ENCODE peak calls at places on chromosome X, in seven cellular contexts. One of them, this sample, is unnamed.

GRCh38 chrX:49199906-49200771 is at the start of gene SYP:
- DNase-seq in adrenal gland: peak
- DNase-seq in kidney: peak
- DNase-seq in heart right ventricle: peak
- DNase-seq in PC-3: peak
- DNase-seq in CD4-positive, alpha-beta memory T cell: peak
- DNase-seq in GM23248: peak
- DNase-seq in this sample: peak

GRCh38 chrX:56804867-56805266 is 75.8 kb downstream of the NBDY start:
- DNase-seq in adrenal gland: no peak
- DNase-seq in kidney: no peak
- DNase-seq in heart right ventricle: no peak
- DNase-seq in PC-3: no peak
- DNase-seq in CD4-positive, alpha-beta memory T cell: no peak
- DNase-seq in GM23248: no peak
- DNase-seq in this sample: no peak

GRCh38 chrX:85859426-85859825 is 187.9 kb downstream of the CHM start:
- DNase-seq in adrenal gland: no peak
- DNase-seq in kidney: no peak
- DNase-seq in heart right ventricle: no peak
- DNase-seq in PC-3: peak
- DNase-seq in CD4-positive, alpha-beta memory T cell: no peak
- DNase-seq in GM23248: no peak
- DNase-seq in this sample: no peak

GRCh38 chrX:116009871-116010710 is 160.5 kb upstream of the AGTR2 start:
- DNase-seq in adrenal gland: no peak
- DNase-seq in kidney: no peak
- DNase-seq in heart right ventricle: peak
- DNase-seq in PC-3: no peak
- DNase-seq in CD4-positive, alpha-beta memory T cell: no peak
- DNase-seq in GM23248: no peak
- DNase-seq in this sample: peak

GRCh38 chrX:111100191-111100590 is 4.2 kb downstream of the PAK3 start:
- DNase-seq in adrenal gland: no peak
- DNase-seq in kidney: no peak
- DNase-seq in heart right ventricle: no peak
- DNase-seq in PC-3: peak
- DNase-seq in CD4-positive, alpha-beta memory T cell: peak
- DNase-seq in GM23248: peak
- DNase-seq in this sample: no peak

GRCh38 chrX:137052641-137053235 is 18.9 kb upstream of the GPR101 start:
- DNase-seq in adrenal gland: no peak
- DNase-seq in kidney: no peak
- DNase-seq in heart right ventricle: no peak
- DNase-seq in PC-3: peak
- DNase-seq in CD4-positive, alpha-beta memory T cell: peak
- DNase-seq in GM23248: peak
- DNase-seq in this sample: no peak

GRCh38 chrX:54157561-54157960 is 25.5 kb downstream of the FAM120C start:
- DNase-seq in adrenal gland: no peak
- DNase-seq in kidney: no peak
- DNase-seq in heart right ventricle: no peak
- DNase-seq in PC-3: peak
- DNase-seq in CD4-positive, alpha-beta memory T cell: no peak
- DNase-seq in GM23248: no peak
- DNase-seq in this sample: no peak

GRCh38 chrX:22135994-22136684 is 104.0 kb downstream of the PHEX start:
- DNase-seq in adrenal gland: peak
- DNase-seq in kidney: no peak
- DNase-seq in heart right ventricle: no peak
- DNase-seq in PC-3: peak
- DNase-seq in CD4-positive, alpha-beta memory T cell: peak
- DNase-seq in GM23248: peak
- DNase-seq in this sample: peak

GRCh38 chrX:33126469-33126868 is 84.9 kb downstream of the DMD start:
- DNase-seq in adrenal gland: no peak
- DNase-seq in kidney: no peak
- DNase-seq in heart right ventricle: no peak
- DNase-seq in PC-3: no peak
- DNase-seq in CD4-positive, alpha-beta memory T cell: no peak
- DNase-seq in GM23248: no peak
- DNase-seq in this sample: no peak

GRCh38 chrX:41133551-41133950 is 48.3 kb downstream of the USP9X start:
- DNase-seq in adrenal gland: no peak
- DNase-seq in kidney: no peak
- DNase-seq in heart right ventricle: no peak
- DNase-seq in PC-3: no peak
- DNase-seq in CD4-positive, alpha-beta memory T cell: no peak
- DNase-seq in GM23248: no peak
- DNase-seq in this sample: no peak

GRCh38 chrX:131727778-131728177 is 183.9 kb downstream of the OR13H1 start:
- DNase-seq in adrenal gland: no peak
- DNase-seq in kidney: no peak
- DNase-seq in heart right ventricle: no peak
- DNase-seq in PC-3: no peak
- DNase-seq in CD4-positive, alpha-beta memory T cell: no peak
- DNase-seq in GM23248: no peak
- DNase-seq in this sample: no peak

GRCh38 chrX:122094611-122095010 is 1047.2 kb downstream of the GLUD2 start:
- DNase-seq in adrenal gland: no peak
- DNase-seq in kidney: no peak
- DNase-seq in heart right ventricle: no peak
- DNase-seq in PC-3: peak
- DNase-seq in CD4-positive, alpha-beta memory T cell: no peak
- DNase-seq in GM23248: peak
- DNase-seq in this sample: no peak

GRCh38 chrX:15843960-15844359 is 10.7 kb downstream of the AP1S2 start:
- DNase-seq in adrenal gland: no peak
- DNase-seq in kidney: no peak
- DNase-seq in heart right ventricle: no peak
- DNase-seq in PC-3: no peak
- DNase-seq in CD4-positive, alpha-beta memory T cell: no peak
- DNase-seq in GM23248: no peak
- DNase-seq in this sample: no peak

GRCh38 chrX:135425566-135425965 is 3.8 kb downstream of the SMIM10L2A start:
- DNase-seq in adrenal gland: peak
- DNase-seq in kidney: peak
- DNase-seq in heart right ventricle: no peak
- DNase-seq in PC-3: no peak
- DNase-seq in CD4-positive, alpha-beta memory T cell: no peak
- DNase-seq in GM23248: peak
- DNase-seq in this sample: no peak

GRCh38 chrX:80388206-80388605 is 32.0 kb upstream of the TENT5D start:
- DNase-seq in adrenal gland: peak
- DNase-seq in kidney: no peak
- DNase-seq in heart right ventricle: no peak
- DNase-seq in PC-3: peak
- DNase-seq in CD4-positive, alpha-beta memory T cell: no peak
- DNase-seq in GM23248: peak
- DNase-seq in this sample: no peak

GRCh38 chrX:9856596-9856995 is 70.4 kb downstream of the SHROOM2 start:
- DNase-seq in adrenal gland: no peak
- DNase-seq in kidney: no peak
- DNase-seq in heart right ventricle: no peak
- DNase-seq in PC-3: no peak
- DNase-seq in CD4-positive, alpha-beta memory T cell: no peak
- DNase-seq in GM23248: no peak
- DNase-seq in this sample: no peak

GRCh38 chrX:9848718-9849481 is 62.7 kb downstream of the SHROOM2 start:
- DNase-seq in adrenal gland: no peak
- DNase-seq in kidney: no peak
- DNase-seq in heart right ventricle: no peak
- DNase-seq in PC-3: no peak
- DNase-seq in CD4-positive, alpha-beta memory T cell: no peak
- DNase-seq in GM23248: no peak
- DNase-seq in this sample: no peak

GRCh38 chrX:9853307-9853706 is 67.1 kb downstream of the SHROOM2 start:
- DNase-seq in adrenal gland: no peak
- DNase-seq in kidney: no peak
- DNase-seq in heart right ventricle: no peak
- DNase-seq in PC-3: no peak
- DNase-seq in CD4-positive, alpha-beta memory T cell: no peak
- DNase-seq in GM23248: no peak
- DNase-seq in this sample: no peak

GRCh38 chrX:9855536-9856320 is 69.5 kb downstream of the SHROOM2 start:
- DNase-seq in adrenal gland: no peak
- DNase-seq in kidney: no peak
- DNase-seq in heart right ventricle: no peak
- DNase-seq in PC-3: no peak
- DNase-seq in CD4-positive, alpha-beta memory T cell: no peak
- DNase-seq in GM23248: peak
- DNase-seq in this sample: no peak

DNA sequence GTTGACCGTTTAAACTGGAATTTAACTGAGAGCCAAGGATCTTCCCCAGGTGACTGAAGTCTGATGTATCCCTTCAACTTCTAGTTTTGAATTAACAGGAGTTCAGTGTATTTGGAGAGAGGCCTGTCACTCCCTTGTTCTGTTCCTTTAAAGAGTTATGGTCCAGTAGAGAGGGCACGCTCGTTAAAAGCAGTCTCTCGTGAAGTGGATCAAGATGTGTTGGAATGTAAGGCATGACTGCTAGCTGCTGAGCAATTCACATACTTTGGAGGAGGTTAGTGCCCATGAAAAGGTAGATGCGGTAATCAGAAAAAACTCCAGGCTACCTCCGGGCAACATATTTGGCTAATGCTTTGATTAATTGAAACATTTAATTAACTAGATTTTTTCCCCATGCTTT is 65.7 kb downstream of the SHROOM2 start:
- DNase-seq in adrenal gland: no peak
- DNase-seq in kidney: no peak
- DNase-seq in heart right ventricle: no peak
- DNase-seq in PC-3: no peak
- DNase-seq in CD4-positive, alpha-beta memory T cell: no peak
- DNase-seq in GM23248: no peak
- DNase-seq in this sample: no peak
- H3K27ac ChIP-seq in adrenal gland: no peak
- H3K27ac ChIP-seq in kidney: no peak
- H3K27ac ChIP-seq in heart right ventricle: no peak
- H3K27ac ChIP-seq in PC-3: no peak
- H3K27ac ChIP-seq in CD4-positive, alpha-beta memory T cell: no peak
- H3K27ac ChIP-seq in GM23248: no peak
- H3K27ac ChIP-seq in this sample: no peak

GRCh38 chrX:36445576-36445975 is 526.0 kb downstream of the CFAP47 start:
- DNase-seq in adrenal gland: no peak
- DNase-seq in kidney: no peak
- DNase-seq in heart right ventricle: no peak
- DNase-seq in PC-3: no peak
- DNase-seq in CD4-positive, alpha-beta memory T cell: no peak
- DNase-seq in GM23248: no peak
- DNase-seq in this sample: no peak
- H3K27ac ChIP-seq in adrenal gland: no peak
- H3K27ac ChIP-seq in kidney: no peak
- H3K27ac ChIP-seq in heart right ventricle: no peak
- H3K27ac ChIP-seq in PC-3: no peak
- H3K27ac ChIP-seq in CD4-positive, alpha-beta memory T cell: no peak
- H3K27ac ChIP-seq in GM23248: no peak
- H3K27ac ChIP-seq in this sample: no peak

GRCh38 chrX:77617206-77617605 is 168.8 kb downstream of the ATRX start:
- DNase-seq in adrenal gland: no peak
- DNase-seq in kidney: no peak
- DNase-seq in heart right ventricle: no peak
- DNase-seq in PC-3: peak
- DNase-seq in CD4-positive, alpha-beta memory T cell: no peak
- DNase-seq in GM23248: no peak
- DNase-seq in this sample: no peak

GRCh38 chrX:77622672-77623071 is 163.3 kb downstream of the ATRX start:
- DNase-seq in adrenal gland: no peak
- DNase-seq in kidney: no peak
- DNase-seq in heart right ventricle: no peak
- DNase-seq in PC-3: no peak
- DNase-seq in CD4-positive, alpha-beta memory T cell: no peak
- DNase-seq in GM23248: no peak
- DNase-seq in this sample: no peak

DNA sequence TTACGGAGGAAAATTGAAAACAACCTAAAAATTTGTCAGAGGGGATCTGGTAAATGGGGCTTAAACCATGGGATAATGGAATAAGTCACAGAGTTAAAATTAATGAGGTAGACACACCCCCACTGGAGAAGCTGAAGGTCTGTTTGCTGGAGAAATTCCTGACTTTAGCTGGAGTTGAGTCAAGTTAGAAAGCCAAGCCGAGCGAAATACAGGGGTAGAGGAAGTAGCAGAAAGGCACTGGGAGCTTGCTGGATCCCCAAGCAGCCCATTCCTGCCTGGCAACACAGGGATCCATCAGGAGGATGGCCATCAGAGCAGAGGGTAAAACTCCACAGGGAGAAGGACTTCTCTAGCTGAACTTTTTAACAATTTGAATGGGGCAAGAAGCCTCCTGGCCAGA is 163.8 kb downstream of the ATRX start:
- DNase-seq in adrenal gland: no peak
- DNase-seq in kidney: no peak
- DNase-seq in heart right ventricle: no peak
- DNase-seq in PC-3: no peak
- DNase-seq in CD4-positive, alpha-beta memory T cell: no peak
- DNase-seq in GM23248: no peak
- DNase-seq in this sample: no peak
- H3K27ac ChIP-seq in adrenal gland: no peak
- H3K27ac ChIP-seq in kidney: no peak
- H3K27ac ChIP-seq in heart right ventricle: no peak
- H3K27ac ChIP-seq in PC-3: no peak
- H3K27ac ChIP-seq in CD4-positive, alpha-beta memory T cell: no peak
- H3K27ac ChIP-seq in GM23248: no peak
- H3K27ac ChIP-seq in this sample: no peak

GRCh38 chrX:47311857-47312774 is 58.3 kb upstream of the ZNF157 start:
- DNase-seq in adrenal gland: peak
- DNase-seq in kidney: no peak
- DNase-seq in heart right ventricle: no peak
- DNase-seq in PC-3: peak
- DNase-seq in CD4-positive, alpha-beta memory T cell: peak
- DNase-seq in GM23248: peak
- DNase-seq in this sample: peak
- H3K27ac ChIP-seq in adrenal gland: no peak
- H3K27ac ChIP-seq in kidney: peak
- H3K27ac ChIP-seq in heart right ventricle: no peak
- H3K27ac ChIP-seq in PC-3: peak
- H3K27ac ChIP-seq in CD4-positive, alpha-beta memory T cell: no peak
- H3K27ac ChIP-seq in GM23248: no peak
- H3K27ac ChIP-seq in this sample: no peak

DNA sequence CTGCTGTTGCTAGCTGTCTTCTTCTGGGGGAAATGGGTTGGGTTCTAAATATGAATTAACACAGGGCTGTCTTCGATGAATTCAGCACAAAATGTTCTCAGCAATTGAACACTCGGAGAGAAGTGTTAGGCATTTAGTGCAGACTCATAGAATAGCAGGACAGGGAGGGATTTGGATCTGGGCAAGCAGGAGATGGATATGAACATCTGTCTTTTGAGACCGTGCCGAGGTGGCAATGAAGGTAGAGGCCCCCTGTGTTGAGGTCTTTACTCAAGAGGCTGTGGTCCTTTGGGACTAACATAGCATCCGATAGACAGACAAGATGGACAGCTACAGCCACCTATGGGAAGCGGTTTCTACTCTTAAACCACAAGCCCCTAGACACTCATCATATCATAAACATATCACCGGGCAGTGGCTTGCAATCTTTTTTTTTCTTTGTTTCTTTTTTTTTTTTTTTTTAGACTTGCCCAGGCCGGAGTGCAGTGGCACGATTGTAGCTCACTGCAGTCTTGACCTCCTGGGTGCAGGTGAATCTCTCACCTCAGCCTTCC is 6.7 kb downstream of the CD99 start:
- DNase-seq in adrenal gland: no peak
- DNase-seq in kidney: no peak
- DNase-seq in heart right ventricle: no peak
- DNase-seq in PC-3: no peak
- DNase-seq in CD4-positive, alpha-beta memory T cell: no peak
- DNase-seq in GM23248: no peak
- DNase-seq in this sample: no peak
- H3K27ac ChIP-seq in adrenal gland: no peak
- H3K27ac ChIP-seq in kidney: no peak
- H3K27ac ChIP-seq in heart right ventricle: peak
- H3K27ac ChIP-seq in PC-3: peak
- H3K27ac ChIP-seq in CD4-positive, alpha-beta memory T cell: peak
- H3K27ac ChIP-seq in GM23248: peak
- H3K27ac ChIP-seq in this sample: peak

This sample was measured in body of pancreas.